ENCODE peak calls at places on chromosomes 5 and 9, in four cellular contexts. R, W, T and N are unnamed samples.
A peak's percentile ranks its signal among the peaks of the same experiment; 100 is the strongest.

GRCh38 chr9:38622083-38622674 is 1.8 kb upstream of the ANKRD18A start:
- DNase-seq in R (peak; percentile 14), T (no peak), W (no peak), N (no peak)

GRCh38 chr5:171155621-171156020 is 153.4 kb upstream of the TLX3 start:
- DNase-seq in W (no peak), R (no peak), T (no peak), N (no peak)

GRCh38 chr5:136769900-136770684 is 404.7 kb upstream of the TRPC7 start:
- DNase-seq in W (peak; percentile 36), T (peak; percentile 71), R (peak; percentile 28), N (no peak)

GRCh38 chr9:29214162-29214520 is 1640.9 kb upstream of the C9orf72 start:
- DNase-seq in T (no peak), R (no peak), W (peak; percentile 51), N (no peak)

GRCh38 chr5:147734839-147735238 is 47.7 kb downstream of the JAKMIP2 start:
- DNase-seq in T (no peak), R (no peak), W (no peak), N (no peak)

GRCh38 chr5:172490739-172491461 is 36.6 kb upstream of the SH3PXD2B start:
- DNase-seq in W (no peak), T (no peak), R (no peak), N (no peak)

GRCh38 chr5:135391869-135392255 is 7.2 kb downstream of the MACROH2A1 start:
- DNase-seq in W (no peak), R (no peak), T (no peak), N (no peak)

GRCh38 chr9:20788526-20789421 is 104.7 kb downstream of the FOCAD start:
- DNase-seq in W (no peak), R (no peak), T (no peak), N (no peak)

GRCh38 chr9:116491659-116492058 is 195.4 kb upstream of the TRIM32 start:
- DNase-seq in T (no peak), W (no peak), R (no peak), N (no peak)

GRCh38 chr5:14165375-14166091 is 22.4 kb downstream of the TRIO start:
- DNase-seq in T (no peak), R (no peak), W (no peak), N (no peak)

GRCh38 chr9:25677301-25678146 is 720 bp downstream of the TUSC1 start:
- DNase-seq in T (peak; percentile 81), R (peak; percentile 89), W (peak; percentile 84), N (no peak)

GRCh38 chr5:150658699-150659265 is 2.3 kb upstream of the MYOZ3 start:
- DNase-seq in T (no peak), W (peak; percentile 11), R (no peak), N (no peak)

GRCh38 chr9:99134893-99135341 is 30.0 kb downstream of the TGFBR1 start:
- DNase-seq in R (no peak), W (no peak), T (no peak), N (no peak)

GRCh38 chr5:103800728-103801127 is 238.1 kb upstream of the NUDT12 start:
- DNase-seq in W (no peak), T (no peak), R (no peak), N (no peak)

GRCh38 chr5:1930880-1931589 is 48.3 kb upstream of the IRX4 start:
- DNase-seq in T (no peak), R (peak; percentile 54), W (no peak), N (no peak)

GRCh38 chr5:172167893-172168292 is 20.1 kb downstream of the STK10 start:
- DNase-seq in T (no peak), W (no peak), R (peak; percentile 57), N (no peak)

GRCh38 chr5:40277161-40277906 is 402.4 kb upstream of the PTGER4 start:
- DNase-seq in T (no peak), R (no peak), W (no peak), N (no peak)

GRCh38 chr9:27088981-27089380 is 20.0 kb upstream of the TEK start:
- DNase-seq in R (no peak), T (no peak), W (no peak), N (no peak)

GRCh38 chr5:134905246-134905996 is 490 bp downstream of the PCBD2 start:
- DNase-seq in R (no peak), T (peak; percentile 40), W (peak; percentile 49), N (no peak)

GRCh38 chr5:75031366-75031765 is 21.0 kb downstream of the GCNT4 start:
- DNase-seq in R (no peak), W (no peak), T (no peak), N (no peak)

GRCh38 chr5:143720689-143721088 is 91.3 kb upstream of the HMHB1 start:
- DNase-seq in R (no peak), W (no peak), T (no peak), N (no peak)

GRCh38 chr5:167793700-167794099 is 497.7 kb upstream of the WWC1 start:
- DNase-seq in R (no peak), W (no peak), T (no peak), N (no peak)

GRCh38 chr9:128160603-128160987 is 530 bp downstream of the BBLN start:
- DNase-seq in T (no peak), W (peak; percentile 35), R (no peak), N (no peak)

GRCh38 chr5:39657943-39658342 is 233.2 kb upstream of the DAB2 start:
- DNase-seq in T (no peak), R (no peak), W (no peak), N (no peak)

GRCh38 chr9:4620046-4620765 is 41.9 kb upstream of the PLPP6 start:
- DNase-seq in T (no peak), W (no peak), R (no peak), N (no peak)

GRCh38 chr5:178537467-178538381 is 52.5 kb downstream of the COL23A1 start:
- DNase-seq in W (no peak), T (no peak), R (no peak), N (no peak)

GRCh38 chr5:176788091-176788490 is 22.3 kb upstream of the UNC5A start:
- DNase-seq in R (no peak), T (no peak), W (no peak), N (no peak)

GRCh38 chr5:126007841-126008240 is 415.4 kb upstream of the GRAMD2B start:
- DNase-seq in W (no peak), R (no peak), T (no peak), N (no peak)

GRCh38 chr5:109365653-109366052 is 44.1 kb downstream of the PJA2 start:
- DNase-seq in R (no peak), T (no peak), W (no peak), N (no peak)

GRCh38 chr5:15715535-15715934 is 215.6 kb downstream of the FBXL7 start:
- DNase-seq in R (no peak), T (no peak), W (no peak), N (no peak)

GRCh38 chr9:89434636-89435314 is 63.1 kb downstream of the SEMA4D start:
- DNase-seq in T (no peak), R (no peak), W (no peak), N (no peak)

GRCh38 chr9:121640076-121640475 is 11.4 kb upstream of the DAB2IP start:
- DNase-seq in T (no peak), W (peak; percentile 60), R (peak; percentile 73), N (no peak)

GRCh38 chr5:124658867-124659557 is 87.4 kb downstream of the ZNF608 start:
- DNase-seq in T (no peak), R (no peak), W (no peak), N (no peak)

GRCh38 chr9:95644377-95644776 is 127.6 kb upstream of the PTCH1 start:
- DNase-seq in T (no peak), W (no peak), R (no peak), N (no peak)

GRCh38 chr5:93062548-93062947 is 518.5 kb downstream of the NR2F1-AS1 start:
- DNase-seq in R (no peak), W (no peak), T (no peak), N (no peak)

GRCh38 chr9:98819231-98819630 is 11.8 kb downstream of the GALNT12 start:
- DNase-seq in W (no peak), T (no peak), R (no peak), N (no peak)

GRCh38 chr9:107888773-107889227 is 399.2 kb upstream of the KLF4 start:
- DNase-seq in T (no peak), R (no peak), W (no peak), N (no peak)

GRCh38 chr9:36499156-36499886 is 73.4 kb upstream of the MELK start:
- DNase-seq in R (no peak), T (no peak), W (no peak), N (no peak)

DNA sequence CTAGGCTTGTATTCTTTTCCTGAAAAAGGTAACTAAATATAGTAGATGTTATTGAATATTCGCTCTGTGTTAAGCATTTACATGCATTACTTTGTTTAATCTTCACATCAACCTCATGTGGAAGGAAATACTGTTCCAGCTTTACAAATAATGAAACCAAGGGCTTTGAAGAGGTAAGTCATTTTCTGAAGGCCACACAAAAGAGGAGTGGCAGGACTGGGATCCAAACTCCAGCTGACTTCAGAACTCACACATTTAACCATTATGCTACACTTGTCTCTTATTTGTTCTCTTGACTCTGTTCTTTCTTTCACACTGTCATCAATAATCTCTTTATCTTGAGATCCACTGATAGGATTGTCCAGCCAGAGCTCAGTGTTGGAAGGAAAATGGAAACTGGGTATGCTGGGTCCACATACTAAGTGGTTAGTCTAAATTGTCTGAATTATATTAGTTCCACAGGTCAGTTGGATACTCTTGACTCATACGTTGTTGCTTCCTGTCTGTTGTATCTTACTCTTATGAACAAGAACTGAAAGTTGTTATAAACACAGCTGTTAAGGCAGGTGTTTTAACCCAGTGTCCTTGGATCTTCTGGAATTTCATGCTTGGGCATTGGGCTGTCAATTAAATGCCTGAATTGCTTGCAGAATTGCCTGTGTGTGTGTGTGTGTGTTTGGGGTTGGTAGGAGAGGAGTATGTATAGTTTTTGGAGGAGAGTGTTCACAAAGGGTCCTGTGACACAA is 65.6 kb downstream of the TLE4 start:
- DNase-seq in W (no peak), R (no peak), T (no peak), N (no peak)
- H3K27ac ChIP-seq in W (no peak overlapping the region), R (no peak overlapping the region), T (no peak overlapping the region), N (no peak overlapping the region)

GRCh38 chr5:77627869-77628674 is 10.4 kb downstream of the OTP start:
- DNase-seq in R (no peak), T (no peak), W (no peak), N (no peak)
- H3K9me3 ChIP-seq in R (no peaks in the 10 kb centered on the region), T (no peaks in the 10 kb centered on the region), W (no peaks in the 10 kb centered on the region), N (no peaks in the 10 kb centered on the region)

DNA sequence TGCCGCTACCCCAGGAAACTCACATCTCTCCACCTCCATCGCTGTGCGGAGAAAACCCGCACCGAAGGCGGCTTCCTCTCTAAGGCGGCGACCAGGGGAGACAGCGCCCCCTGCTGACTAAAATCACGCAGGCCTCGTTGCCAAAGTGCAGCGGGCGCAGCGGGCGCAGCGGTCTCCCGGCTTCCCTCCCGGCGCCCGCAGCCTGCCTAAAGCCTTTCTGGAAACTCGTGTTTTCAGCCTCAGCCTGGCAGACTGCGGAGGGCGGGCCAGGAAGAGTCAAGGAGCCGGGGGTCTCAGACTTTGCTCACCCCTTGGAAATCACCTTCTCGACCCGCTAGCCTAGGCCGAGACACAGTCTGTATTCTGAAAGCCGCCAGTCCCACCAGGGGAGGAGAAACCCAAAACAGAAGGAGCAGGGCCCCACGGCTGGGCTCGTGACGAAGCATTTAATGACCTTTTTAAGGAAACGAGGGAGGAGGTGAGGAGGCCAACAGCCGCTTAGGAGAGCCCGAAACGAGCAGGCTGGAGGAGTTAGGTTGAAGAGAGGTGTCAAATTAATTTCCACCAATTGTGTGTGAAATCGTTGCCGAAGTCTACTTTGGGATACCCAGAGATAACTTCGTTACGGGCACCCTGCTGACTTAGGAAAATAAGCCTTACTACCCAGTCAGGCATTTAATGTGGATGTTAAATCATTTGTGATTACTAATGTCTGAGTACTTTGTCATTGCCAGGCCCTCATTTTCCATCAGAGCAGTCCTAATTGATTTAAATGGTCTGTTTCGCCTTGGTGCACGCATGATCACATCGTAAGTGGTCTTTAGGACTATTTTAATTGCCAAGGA is 7.3 kb upstream of the FOXB2 start:
- DNase-seq in W (peak; percentile 34), T (no peak), R (peak; percentile 54), N (no peak)
- H3K27me3 ChIP-seq in W (peaks cover 29% of the 10 kb centered on the region), T (peaks cover 3% of the 10 kb centered on the region), R (peaks cover 98% of the 10 kb centered on the region), N (peaks cover 99% of the 10 kb centered on the region)

GRCh38 chr9:136329636-136330405 is 2.5 kb downstream of the GPSM1 start:
- DNase-seq in W (no peak), T (no peak), R (peak; percentile 11), N (no peak)
- H3K27ac ChIP-seq in W (no peak overlapping the region), T (no peak overlapping the region), R (no peak overlapping the region), N (no peak overlapping the region)